ENCODE peak calls at places on chromosome 22, in seven cellular contexts. E is brain microvascular endothelial cell; U is uterus; D is CD8-positive, alpha-beta T cell; C is pancreas; X is CD4-positive, alpha-beta T cell; J is adrenal gland. N is an unnamed sample. For H3K27me3, the result is how much of the 10 kb centered on the place peaks cover.

GRCh38 chr22:32103648-32104326 is 55.3 kb downstream of the C22orf42 start:
- DNase-seq in E (no peak), U (no peak), D (no peak), C (no peak), X (no peak), J (no peak), N (peak)

GRCh38 chr22:44196731-44197131 is 16.0 kb downstream of the PARVG start:
- DNase-seq in E (no peak), U (no peak), D (no peak), C (no peak), X (no peak), J (no peak), N (no peak)

GRCh38 chr22:22060200-22061084 is 77.9 kb upstream of the TOP3B start:
- DNase-seq in E (peak), U (peak), D (peak), C (peak), X (peak), J (peak), N (peak)

GRCh38 chr22:33873666-33874065 is 46.6 kb downstream of the LARGE1 start:
- DNase-seq in E (no peak), U (no peak), D (no peak), C (no peak), X (no peak), J (no peak), N (no peak)

GRCh38 chr22:29799217-29799680 is 32.1 kb downstream of the UQCR10 start:
- DNase-seq in E (peak), U (peak), D (no peak), C (peak), X (no peak), J (peak), N (peak)

GRCh38 chr22:39514373-39514973 is 5.9 kb upstream of the ATF4 start:
- DNase-seq in E (peak), U (peak), D (peak), C (peak), X (no peak), J (peak), N (no peak)

GRCh38 chr22:44703269-44703870 is 1.4 kb downstream of the PRR5 start:
- DNase-seq in E (no peak), U (no peak), D (no peak), C (no peak), X (no peak), J (no peak), N (no peak)

GRCh38 chr22:40819741-40820140 is 595 bp upstream of the SLC25A17 start:
- DNase-seq in E (no peak), U (peak), D (no peak), C (no peak), X (no peak), J (no peak), N (no peak)

GRCh38 chr22:50548046-50548912 is 2.6 kb downstream of the KLHDC7B start:
- DNase-seq in E (no peak), U (no peak), D (peak), C (peak), X (peak), J (no peak), N (no peak)

GRCh38 chr22:32752868-32753520 is 48.5 kb upstream of the TIMP3 start:
- DNase-seq in E (peak), U (peak), D (no peak), C (peak), X (no peak), J (no peak), N (no peak)

GRCh38 chr22:31295831-31296230 is 3.5 kb upstream of the PIK3IP1 start:
- DNase-seq in E (no peak), U (no peak), D (no peak), C (no peak), X (no peak), J (no peak), N (no peak)

GRCh38 chr22:42919199-42919598 is 62.1 kb upstream of the ARFGAP3 start:
- DNase-seq in E (no peak), U (no peak), D (no peak), C (no peak), X (no peak), J (peak), N (no peak)

GRCh38 chr22:29700949-29701927 is 18.6 kb upstream of the CABP7 start:
- DNase-seq in E (no peak), U (no peak), D (no peak), C (no peak), X (no peak), J (no peak), N (no peak)

GRCh38 chr22:45291061-45291930 is 6.5 kb downstream of the UPK3A start:
- DNase-seq in E (no peak), U (no peak), D (no peak), C (no peak), X (no peak), J (no peak), N (no peak)

GRCh38 chr22:22380098-22381030 is 128.2 kb downstream of the ZNF280B start:
- DNase-seq in E (no peak), U (no peak), D (no peak), C (no peak), X (no peak), J (no peak), N (peak)

GRCh38 chr22:23102776-23103175 is 32.5 kb downstream of the GNAZ start:
- DNase-seq in E (no peak), U (no peak), D (no peak), C (no peak), X (no peak), J (no peak), N (no peak)

GRCh38 chr22:40642316-40642715 is 5.8 kb upstream of the MRTFA start:
- DNase-seq in E (no peak), U (no peak), D (no peak), C (no peak), X (no peak), J (no peak), N (no peak)

GRCh38 chr22:38866399-38867123 is 5.5 kb downstream of the CBX6 start:
- DNase-seq in E (no peak), U (no peak), D (no peak), C (no peak), X (no peak), J (peak), N (no peak)

GRCh38 chr22:31284241-31284745 is 8.0 kb downstream of the PIK3IP1 start:
- DNase-seq in E (no peak), U (no peak), D (no peak), C (no peak), X (no peak), J (no peak), N (no peak)

GRCh38 chr22:43821606-43822425 is 9.7 kb upstream of the EFCAB6 start:
- DNase-seq in E (no peak), U (no peak), D (no peak), C (peak), X (no peak), J (peak), N (no peak)

GRCh38 chr22:21447694-21448402 is 19.3 kb upstream of the TMEM191C start:
- DNase-seq in E (no peak), U (peak), D (no peak), C (peak), X (no peak), J (no peak), N (no peak)

GRCh38 chr22:17250380-17251129 is 31.3 kb upstream of the ADA2 start:
- DNase-seq in E (no peak), U (no peak), D (no peak), C (no peak), X (no peak), J (no peak), N (no peak)

GRCh38 chr22:37930270-37930951 is 23.0 kb downstream of the C22orf23 start:
- DNase-seq in E (no peak), U (no peak), D (no peak), C (peak), X (no peak), J (no peak), N (no peak)

GRCh38 chr22:41779889-41780505 is 20.5 kb upstream of the CCDC134 start:
- DNase-seq in E (no peak), U (no peak), D (no peak), C (no peak), X (no peak), J (no peak), N (no peak)

GRCh38 chr22:44025171-44026065 is 1.3 kb downstream of the PARVB start:
- DNase-seq in E (no peak), U (peak), D (no peak), C (no peak), X (no peak), J (no peak), N (no peak)

GRCh38 chr22:45688606-45689080 is 17.0 kb downstream of the ATXN10 start:
- DNase-seq in E (peak), U (no peak), D (no peak), C (peak), X (no peak), J (peak), N (no peak)

GRCh38 chr22:32518351-32518750 is 43.7 kb downstream of the FBXO7 start:
- DNase-seq in E (no peak), U (no peak), D (no peak), C (no peak), X (no peak), J (no peak), N (no peak)

GRCh38 chr22:40620464-40621046 is 16.0 kb downstream of the MRTFA start:
- DNase-seq in E (peak), U (no peak), D (no peak), C (no peak), X (no peak), J (no peak), N (no peak)

GRCh38 chr22:32880906-32881596 is 79.5 kb downstream of the TIMP3 start:
- DNase-seq in E (peak), U (peak), D (no peak), C (peak), X (no peak), J (peak), N (peak)

GRCh38 chr22:31394326-31394725 is 5.1 kb upstream of the DRG1 start:
- DNase-seq in E (peak), U (no peak), D (no peak), C (no peak), X (no peak), J (no peak), N (no peak)

GRCh38 chr22:17773606-17774205 is 563 bp downstream of the BID start:
- DNase-seq in E (no peak), U (no peak), D (peak), C (peak), X (peak), J (no peak), N (no peak)

GRCh38 chr22:22210889-22211833 is 33.4 kb upstream of the VPREB1 start:
- DNase-seq in E (no peak), U (no peak), D (no peak), C (no peak), X (no peak), J (no peak), N (no peak)

GRCh38 chr22:50599816-50600454 is 658 bp upstream of the MAPK8IP2 start:
- DNase-seq in E (no peak), U (no peak), D (peak), C (peak), X (peak), J (no peak), N (no peak)

GRCh38 chr22:25735657-25736056 is 6.3 kb upstream of the MYO18B start:
- DNase-seq in E (no peak), U (no peak), D (no peak), C (no peak), X (no peak), J (no peak), N (no peak)

GRCh38 chr22:25741692-25742626 is at the start of gene MYO18B:
- DNase-seq in E (no peak), U (no peak), D (no peak), C (no peak), X (no peak), J (no peak), N (no peak)

GRCh38 chr22:25739659-25740344 is 2.2 kb upstream of the MYO18B start:
- DNase-seq in E (no peak), U (no peak), D (no peak), C (no peak), X (no peak), J (no peak), N (no peak)

DNA sequence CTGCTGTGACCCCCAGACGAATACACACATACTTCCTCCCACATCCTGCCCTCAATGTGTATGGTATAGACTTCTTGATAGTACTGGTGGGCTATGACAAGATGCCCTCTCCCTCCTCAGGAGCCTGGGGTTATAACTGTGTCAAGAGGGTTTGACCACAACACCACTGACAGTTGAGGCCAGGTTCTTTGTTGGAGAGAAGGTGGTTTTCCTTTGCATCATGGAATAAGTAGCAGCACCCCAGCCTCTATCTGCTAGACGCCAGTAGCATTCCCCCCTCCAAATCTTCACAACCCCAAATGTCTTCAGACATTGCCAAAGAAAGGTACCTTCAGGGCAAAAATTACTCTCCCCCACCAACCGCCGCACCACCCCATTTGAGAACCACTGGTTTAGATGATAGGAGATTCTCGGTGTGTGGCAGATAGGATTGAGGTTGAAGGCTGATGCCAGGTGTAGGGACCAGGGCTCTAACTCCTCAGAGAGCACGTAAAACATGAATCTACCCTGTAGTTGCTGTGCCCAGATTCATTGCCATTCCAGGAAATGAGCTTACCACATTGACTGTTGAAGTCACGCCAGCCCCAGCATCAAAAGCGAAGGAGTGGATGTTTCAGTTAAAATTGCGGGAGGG is 5.5 kb upstream of the MYO18B start:
- DNase-seq in E (no peak), U (no peak), D (no peak), C (no peak), X (no peak), J (no peak), N (no peak)
- TF ChIP-seq CTCF in E (no peak), U (no peak), D (no peak), C (no peak), X (no peak), J (no peak), N (no peak)

GRCh38 chr22:36009085-36009484 is 19.5 kb downstream of the RBFOX2 start:
- DNase-seq in E (peak), U (no peak), D (no peak), C (no peak), X (no peak), J (no peak), N (no peak)
- H3K27me3 ChIP-seq in E (under half), U (under half), D (under half), C (under half), X (under half), J (under half), N (under half)

GRCh38 chr22:27238935-27239510 is 562.5 kb downstream of the MN1 start:
- DNase-seq in E (peak), U (peak), D (no peak), C (peak), X (no peak), J (peak), N (no peak)
- TF ChIP-seq CTCF in E (no peak), U (no peak), D (no peak), C (no peak), X (no peak), J (no peak), N (no peak)

DNA sequence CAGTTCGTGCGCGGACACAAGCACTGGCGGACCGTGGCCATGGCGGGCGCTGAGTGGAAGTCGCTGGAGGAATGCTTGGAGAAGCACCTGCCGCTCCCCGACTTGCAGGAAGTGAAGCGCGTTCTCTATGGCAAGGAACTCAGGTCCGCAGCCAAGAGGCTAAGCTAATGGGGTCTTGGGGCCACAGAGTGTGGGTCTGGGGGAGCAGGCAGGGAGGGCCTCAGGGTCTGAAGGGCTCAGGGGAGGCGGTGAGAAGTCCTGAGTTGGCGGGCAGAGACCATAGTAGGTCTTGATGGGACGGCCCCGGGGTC is 188 bp downstream of the UPB1 start:
- DNase-seq in E (no peak), U (no peak), D (no peak), C (no peak), X (no peak), J (no peak), N (no peak)
- H3K27me3 ChIP-seq in E (under half), U (under half), D (under half), C (under half), X (under half), J (under half), N (under half)

GRCh38 chr22:49169074-49169744 is 658.5 kb downstream of the BRD1 start:
- DNase-seq in E (no peak), U (no peak), D (no peak), C (no peak), X (no peak), J (no peak), N (no peak)

GRCh38 chr22:49166211-49166610 is 661.5 kb downstream of the BRD1 start:
- DNase-seq in E (no peak), U (no peak), D (no peak), C (no peak), X (no peak), J (no peak), N (no peak)

GRCh38 chr22:49164773-49165320 is 662.8 kb downstream of the BRD1 start:
- DNase-seq in E (no peak), U (no peak), D (no peak), C (no peak), X (no peak), J (no peak), N (no peak)

GRCh38 chr22:49168219-49168813 is 659.4 kb downstream of the BRD1 start:
- DNase-seq in E (no peak), U (no peak), D (no peak), C (no peak), X (no peak), J (no peak), N (no peak)

GRCh38 chr22:49166746-49167145 is 660.9 kb downstream of the BRD1 start:
- DNase-seq in E (no peak), U (no peak), D (no peak), C (no peak), X (no peak), J (no peak), N (no peak)
- TF ChIP-seq CTCF in E (no peak), U (no peak), D (no peak), C (no peak), X (no peak), J (no peak), N (no peak)

GRCh38 chr22:36815558-36816337 is 1.1 kb downstream of the PVALB start:
- DNase-seq in E (no peak), U (no peak), D (no peak), C (no peak), X (no peak), J (no peak), N (no peak)
- H3K27me3 ChIP-seq in E (half or more), U (under half), D (under half), C (under half), X (half or more), J (under half), N (under half)

DNA sequence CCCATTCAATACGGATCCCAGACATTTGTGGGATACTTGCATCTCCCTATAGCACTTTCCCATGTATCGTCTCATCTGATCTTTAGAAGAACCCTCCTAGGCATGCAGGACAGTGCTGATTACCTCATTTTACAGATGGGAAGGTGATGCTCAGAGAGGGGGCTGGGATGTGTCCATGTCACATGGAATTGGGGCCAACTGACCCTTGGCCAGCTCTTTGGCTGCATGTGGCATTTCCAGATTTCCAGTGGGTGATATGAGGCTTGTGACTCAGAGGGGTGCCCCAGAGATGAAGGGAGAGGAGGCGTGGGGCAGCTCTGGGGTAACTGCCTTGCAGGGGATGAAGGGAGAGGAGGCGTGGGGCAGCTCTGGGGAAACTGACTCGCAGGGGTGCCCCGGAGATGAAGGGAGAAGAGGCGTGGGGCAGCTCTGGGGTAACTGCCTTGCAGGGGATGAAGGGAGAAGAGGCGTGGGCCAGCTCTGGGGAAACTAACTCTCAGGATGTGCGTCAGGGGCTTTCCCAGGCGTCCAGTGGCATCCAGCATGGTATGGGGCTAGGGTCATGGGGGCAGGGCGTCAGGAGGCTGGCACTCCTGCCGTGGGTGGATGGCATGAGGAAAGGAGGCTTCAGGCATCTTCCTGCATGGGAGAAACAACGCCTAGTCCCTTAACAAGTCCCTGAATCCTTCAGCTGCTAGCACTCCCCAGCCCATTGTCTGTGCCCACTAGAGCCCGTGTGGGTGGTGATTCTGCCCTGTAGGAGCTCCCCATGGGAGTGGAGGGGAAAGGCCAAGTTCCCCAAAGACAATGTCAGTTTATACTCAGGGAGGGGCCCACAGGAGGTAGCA is 11.9 kb upstream of the CERK start:
- DNase-seq in E (no peak), U (no peak), D (no peak), C (no peak), X (no peak), J (no peak), N (no peak)
- TF ChIP-seq CTCF in E (no peak), U (no peak), D (no peak), C (no peak), X (no peak), J (no peak), N (no peak)

N was measured in esophagus muscularis mucosa.